ENCODE peak calls at places on chromosomes 7 and 10, in five cellular contexts. One of them, this sample, is unnamed.

GRCh38 chr7:156504687-156505545 is 135.7 kb upstream of the RNF32 start:
- DNase-seq in hepatocyte: no peak
- DNase-seq in endothelial cell: no peak
- DNase-seq in PC-3: no peak
- DNase-seq in GM06990: no peak
- DNase-seq in this sample: no peak

GRCh38 chr7:46174192-46174572 is 253.1 kb upstream of the IGFBP3 start:
- DNase-seq in hepatocyte: no peak
- DNase-seq in endothelial cell: no peak
- DNase-seq in PC-3: no peak
- DNase-seq in GM06990: no peak
- DNase-seq in this sample: no peak

GRCh38 chr7:132376361-132377013 is 199.8 kb downstream of the PLXNA4 start:
- DNase-seq in hepatocyte: no peak
- DNase-seq in endothelial cell: no peak
- DNase-seq in PC-3: no peak
- DNase-seq in GM06990: no peak
- DNase-seq in this sample: no peak

GRCh38 chr7:106858618-106859532 is 6.2 kb upstream of the PIK3CG start:
- DNase-seq in hepatocyte: peak
- DNase-seq in endothelial cell: no peak
- DNase-seq in PC-3: no peak
- DNase-seq in GM06990: no peak
- DNase-seq in this sample: no peak

GRCh38 chr7:142168746-142169145 is 57.2 kb downstream of the MGAM2 start:
- DNase-seq in hepatocyte: peak
- DNase-seq in endothelial cell: peak
- DNase-seq in PC-3: peak
- DNase-seq in GM06990: no peak
- DNase-seq in this sample: no peak

GRCh38 chr10:118216071-118216470 is 126.1 kb downstream of the FAM204A start:
- DNase-seq in hepatocyte: no peak
- DNase-seq in endothelial cell: no peak
- DNase-seq in PC-3: no peak
- DNase-seq in GM06990: no peak
- DNase-seq in this sample: no peak

GRCh38 chr10:8225232-8225631 is 170.7 kb downstream of the GATA3 start:
- DNase-seq in hepatocyte: no peak
- DNase-seq in endothelial cell: no peak
- DNase-seq in PC-3: no peak
- DNase-seq in GM06990: no peak
- DNase-seq in this sample: no peak

GRCh38 chr7:8035647-8036518 is 67.3 kb downstream of the GLCCI1 start:
- DNase-seq in hepatocyte: peak
- DNase-seq in endothelial cell: no peak
- DNase-seq in PC-3: peak
- DNase-seq in GM06990: no peak
- DNase-seq in this sample: no peak

GRCh38 chr7:80540841-80541240 is 29.0 kb upstream of the GNAT3 start:
- DNase-seq in hepatocyte: no peak
- DNase-seq in endothelial cell: no peak
- DNase-seq in PC-3: no peak
- DNase-seq in GM06990: no peak
- DNase-seq in this sample: no peak

GRCh38 chr7:14691597-14692203 is 210.9 kb downstream of the DGKB start:
- DNase-seq in hepatocyte: peak
- DNase-seq in endothelial cell: peak
- DNase-seq in PC-3: peak
- DNase-seq in GM06990: no peak
- DNase-seq in this sample: peak

GRCh38 chr10:86535057-86535882 is 13.7 kb upstream of the WAPL start:
- DNase-seq in hepatocyte: peak
- DNase-seq in endothelial cell: peak
- DNase-seq in PC-3: peak
- DNase-seq in GM06990: peak
- DNase-seq in this sample: peak

GRCh38 chr7:130182990-130183389 is 22.2 kb downstream of the TMEM209 start:
- DNase-seq in hepatocyte: no peak
- DNase-seq in endothelial cell: no peak
- DNase-seq in PC-3: no peak
- DNase-seq in GM06990: peak
- DNase-seq in this sample: peak

GRCh38 chr7:2802504-2803341 is 41.4 kb downstream of the GNA12 start:
- DNase-seq in hepatocyte: peak
- DNase-seq in endothelial cell: no peak
- DNase-seq in PC-3: peak
- DNase-seq in GM06990: no peak
- DNase-seq in this sample: no peak

GRCh38 chr7:25926009-25926408 is 226.0 kb upstream of the NFE2L3 start:
- DNase-seq in hepatocyte: no peak
- DNase-seq in endothelial cell: no peak
- DNase-seq in PC-3: peak
- DNase-seq in GM06990: no peak
- DNase-seq in this sample: no peak

GRCh38 chr7:1794888-1795542 is 124.9 kb downstream of the ELFN1 start:
- DNase-seq in hepatocyte: no peak
- DNase-seq in endothelial cell: no peak
- DNase-seq in PC-3: no peak
- DNase-seq in GM06990: no peak
- DNase-seq in this sample: no peak

GRCh38 chr7:132162745-132163144 is 413.5 kb downstream of the PLXNA4 start:
- DNase-seq in hepatocyte: no peak
- DNase-seq in endothelial cell: no peak
- DNase-seq in PC-3: no peak
- DNase-seq in GM06990: no peak
- DNase-seq in this sample: no peak

GRCh38 chr10:89846786-89847185 is 145.4 kb downstream of the KIF20B start:
- DNase-seq in hepatocyte: no peak
- DNase-seq in endothelial cell: no peak
- DNase-seq in PC-3: no peak
- DNase-seq in GM06990: no peak
- DNase-seq in this sample: no peak

GRCh38 chr10:34612446-34612845 is 202.7 kb downstream of the PARD3 start:
- DNase-seq in hepatocyte: no peak
- DNase-seq in endothelial cell: no peak
- DNase-seq in PC-3: peak
- DNase-seq in GM06990: no peak
- DNase-seq in this sample: no peak

GRCh38 chr10:34613491-34613890 is 201.6 kb downstream of the PARD3 start:
- DNase-seq in hepatocyte: no peak
- DNase-seq in endothelial cell: no peak
- DNase-seq in PC-3: no peak
- DNase-seq in GM06990: no peak
- DNase-seq in this sample: no peak

GRCh38 chr10:34618611-34619010 is 196.5 kb downstream of the PARD3 start:
- DNase-seq in hepatocyte: no peak
- DNase-seq in endothelial cell: no peak
- DNase-seq in PC-3: peak
- DNase-seq in GM06990: no peak
- DNase-seq in this sample: no peak

GRCh38 chr10:34612938-34613337 is 202.2 kb downstream of the PARD3 start:
- DNase-seq in hepatocyte: no peak
- DNase-seq in endothelial cell: no peak
- DNase-seq in PC-3: no peak
- DNase-seq in GM06990: no peak
- DNase-seq in this sample: no peak

GRCh38 chr10:34615770-34616169 is 199.3 kb downstream of the PARD3 start:
- DNase-seq in hepatocyte: no peak
- DNase-seq in endothelial cell: no peak
- DNase-seq in PC-3: no peak
- DNase-seq in GM06990: peak
- DNase-seq in this sample: no peak
- TF ChIP-seq CTCF in hepatocyte: no peak
- TF ChIP-seq CTCF in endothelial cell: no peak
- TF ChIP-seq CTCF in PC-3: no peak
- TF ChIP-seq CTCF in GM06990: no peak
- TF ChIP-seq CTCF in this sample: no peak

GRCh38 chr7:49791089-49791741 is 17.8 kb downstream of the VWC2 start:
- DNase-seq in hepatocyte: peak
- DNase-seq in endothelial cell: peak
- DNase-seq in PC-3: peak
- DNase-seq in GM06990: no peak
- DNase-seq in this sample: peak
- TF ChIP-seq CTCF in hepatocyte: peak
- TF ChIP-seq CTCF in endothelial cell: no peak
- TF ChIP-seq CTCF in PC-3: peak
- TF ChIP-seq CTCF in GM06990: peak
- TF ChIP-seq CTCF in this sample: peak

GRCh38 chr7:54825368-54825767 is 66.4 kb upstream of the SEC61G start:
- DNase-seq in hepatocyte: no peak
- DNase-seq in endothelial cell: no peak
- DNase-seq in PC-3: no peak
- DNase-seq in GM06990: no peak
- DNase-seq in this sample: no peak
- TF ChIP-seq CTCF in hepatocyte: no peak
- TF ChIP-seq CTCF in endothelial cell: no peak
- TF ChIP-seq CTCF in PC-3: no peak
- TF ChIP-seq CTCF in GM06990: no peak
- TF ChIP-seq CTCF in this sample: no peak

DNA sequence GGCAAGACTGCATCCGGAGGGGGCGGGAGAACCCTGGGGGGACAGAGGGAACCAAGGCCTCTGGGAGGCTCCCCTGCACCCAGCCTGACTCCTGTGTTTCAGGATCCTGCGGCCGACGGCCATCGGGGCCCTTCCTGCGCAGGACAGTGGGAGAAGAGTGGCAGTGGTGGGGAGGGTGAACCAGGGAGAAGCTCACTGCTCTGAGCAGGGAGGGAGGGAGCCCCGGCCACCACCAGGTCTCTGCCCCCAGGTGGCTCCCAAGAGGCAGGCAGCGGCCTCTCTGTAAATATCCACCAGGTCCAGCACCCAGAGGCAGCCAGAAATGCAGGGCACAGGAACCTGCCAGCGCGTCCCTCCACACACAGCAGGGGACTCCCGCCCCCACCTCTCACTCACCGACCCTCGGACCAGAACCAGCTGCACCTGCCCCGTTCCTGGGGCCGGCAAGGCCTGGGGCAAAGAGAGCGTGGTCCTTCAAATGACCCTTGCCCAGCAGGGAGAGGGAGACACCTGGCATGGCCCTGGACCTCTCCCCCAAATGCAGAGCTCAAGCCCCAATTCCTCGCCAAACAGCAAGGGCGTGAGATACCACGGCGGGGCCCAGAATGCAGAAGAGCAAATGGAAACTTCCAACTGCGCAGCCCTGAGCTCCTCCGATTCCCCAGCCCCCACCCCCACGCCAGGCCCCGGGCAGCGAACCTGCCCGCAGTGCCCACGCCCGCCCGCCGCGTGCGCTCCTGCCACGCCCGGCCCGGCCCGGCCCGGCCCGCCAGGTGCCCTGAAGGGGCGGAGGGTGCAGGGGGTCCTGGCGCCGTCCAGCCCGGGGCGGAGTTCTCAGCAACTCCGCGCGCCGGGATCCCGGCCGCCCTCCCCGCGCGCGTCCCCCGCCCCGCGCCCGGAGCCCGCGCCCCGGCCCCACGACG is 805 bp downstream of the RASGEF1A start:
- DNase-seq in hepatocyte: peak
- DNase-seq in endothelial cell: no peak
- DNase-seq in PC-3: peak
- DNase-seq in GM06990: no peak
- DNase-seq in this sample: peak
- TF ChIP-seq CTCF in hepatocyte: peak
- TF ChIP-seq CTCF in endothelial cell: no peak
- TF ChIP-seq CTCF in PC-3: peak
- TF ChIP-seq CTCF in GM06990: no peak
- TF ChIP-seq CTCF in this sample: no peak

DNA sequence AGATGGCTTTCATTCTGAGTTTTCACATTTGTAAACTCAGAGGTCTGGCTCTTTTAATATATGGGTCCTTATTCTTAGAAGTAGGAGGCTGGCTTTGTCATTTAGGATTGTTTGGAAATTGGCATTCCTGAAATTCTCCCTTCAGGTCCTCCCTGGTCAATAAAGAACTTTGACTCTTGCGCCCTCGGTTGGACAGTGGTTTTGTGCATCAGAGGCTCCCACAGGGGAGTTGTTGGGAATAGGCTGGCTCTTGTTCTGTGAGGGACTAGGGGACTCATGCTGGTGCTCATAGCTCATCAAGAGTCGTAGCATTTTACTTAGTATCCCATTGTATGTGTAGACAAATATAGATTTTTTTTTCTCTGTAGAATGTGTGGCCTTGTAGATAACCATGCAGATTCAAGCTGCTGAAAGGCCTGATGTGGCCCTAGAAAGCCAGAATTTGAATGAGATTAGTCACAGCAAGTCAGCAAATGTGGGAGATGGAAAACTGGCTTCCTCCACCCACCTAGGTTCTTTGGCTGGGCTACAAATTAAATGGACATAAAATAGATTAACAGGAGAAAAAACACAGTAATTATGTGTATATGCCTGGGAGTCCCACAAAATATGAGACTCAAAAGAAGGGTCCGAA is 94.7 kb upstream of the BTBD16 start:
- DNase-seq in hepatocyte: no peak
- DNase-seq in endothelial cell: no peak
- DNase-seq in PC-3: no peak
- DNase-seq in GM06990: no peak
- DNase-seq in this sample: no peak
- TF ChIP-seq CTCF in hepatocyte: no peak
- TF ChIP-seq CTCF in endothelial cell: no peak
- TF ChIP-seq CTCF in PC-3: no peak
- TF ChIP-seq CTCF in GM06990: no peak
- TF ChIP-seq CTCF in this sample: no peak

DNA sequence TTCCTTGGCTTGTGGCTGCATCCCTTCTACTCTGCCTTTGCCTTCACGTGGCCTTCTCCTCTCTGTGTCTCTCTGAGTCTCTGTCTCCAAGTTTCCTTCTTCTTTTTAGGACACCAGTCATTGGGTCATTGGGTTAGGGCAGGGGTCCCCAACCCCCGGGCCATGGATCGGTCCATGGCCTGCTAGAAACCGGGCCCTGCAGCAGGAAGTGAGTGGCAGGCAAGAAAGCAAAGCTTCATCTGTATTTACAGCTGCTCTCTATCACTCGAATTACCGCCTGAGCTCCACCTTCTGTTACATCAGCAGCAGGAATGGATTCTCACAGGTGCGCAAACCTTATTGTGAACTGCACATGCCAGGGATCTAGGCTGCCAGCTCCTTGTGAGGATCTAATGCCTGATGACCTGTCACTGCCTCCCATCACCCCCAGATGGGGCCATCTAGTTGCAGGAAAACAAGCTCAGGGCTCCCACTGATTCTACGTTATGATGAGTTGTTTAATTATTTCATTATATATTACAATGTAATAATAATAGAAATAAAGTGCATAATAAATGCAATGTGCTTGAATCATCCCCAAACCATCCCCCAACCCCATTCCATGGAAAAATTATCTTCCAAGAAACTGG is 47.9 kb upstream of the DOCK1 start:
- DNase-seq in hepatocyte: no peak
- DNase-seq in endothelial cell: no peak
- DNase-seq in PC-3: no peak
- DNase-seq in GM06990: no peak
- DNase-seq in this sample: no peak
- TF ChIP-seq CTCF in hepatocyte: no peak
- TF ChIP-seq CTCF in endothelial cell: no peak
- TF ChIP-seq CTCF in PC-3: no peak
- TF ChIP-seq CTCF in GM06990: no peak
- TF ChIP-seq CTCF in this sample: no peak